ENCODE peak calls at places on chromosomes 7 and 10, in five cellular contexts. E is thoracic aorta, J is NCI-H2081 treated with DMSO at 0.1 percent for 48 hours, D is fibroblast of mammary gland, O is immature natural killer cell. B is an unnamed sample.

GRCh38 chr10:33376976-33377657 is 42.6 kb upstream of the NRP1 start:
- DNase-seq in E (no peak), J (no peak), D (peak), O (no peak), B (peak)

GRCh38 chr10:104028146-104028545 is 57.5 kb downstream of the COL17A1 start:
- DNase-seq in E (no peak), J (no peak), D (peak), O (no peak), B (peak)

GRCh38 chr7:114590298-114590697 is 175.7 kb downstream of the FOXP2 start:
- DNase-seq in E (no peak), J (no peak), D (no peak), O (no peak), B (no peak)

GRCh38 chr10:44958196-44958896 is 1.3 kb upstream of the RASSF4 start:
- DNase-seq in E (no peak), J (no peak), D (peak), O (no peak), B (peak)

GRCh38 chr7:92246363-92247101 is 758 bp downstream of the ANKIB1 start:
- DNase-seq in E (no peak), J (no peak), D (peak), O (peak), B (peak)

GRCh38 chr10:124251317-124251716 is 157.9 kb upstream of the CHST15 start:
- DNase-seq in E (no peak), J (no peak), D (no peak), O (no peak), B (no peak)

GRCh38 chr10:4352566-4352961 is 473.4 kb upstream of the AKR1E2 start:
- DNase-seq in E (no peak), J (no peak), D (peak), O (no peak), B (peak)

GRCh38 chr10:99431190-99431549 is 746 bp upstream of the GOT1 start:
- DNase-seq in E (no peak), J (no peak), D (peak), O (no peak), B (peak)

GRCh38 chr7:155167706-155168365 is 97.7 kb downstream of the HTR5A start:
- DNase-seq in E (no peak), J (no peak), D (no peak), O (no peak), B (no peak)

GRCh38 chr10:13222151-13222550 is 12.0 kb downstream of the UCMA start:
- DNase-seq in E (no peak), J (no peak), D (no peak), O (no peak), B (no peak)

GRCh38 chr7:139044813-139045794 is 9.3 kb upstream of the ZC3HAV1L start:
- DNase-seq in E (no peak), J (no peak), D (no peak), O (peak), B (no peak)

GRCh38 chr10:9869185-9869584 is 1148.5 kb upstream of the CELF2 start:
- DNase-seq in E (no peak), J (no peak), D (no peak), O (no peak), B (no peak)

GRCh38 chr10:29948971-29949370 is 110.4 kb downstream of the JCAD start:
- DNase-seq in E (no peak), J (no peak), D (no peak), O (no peak), B (peak)

GRCh38 chr7:11130012-11130411 is 156.3 kb downstream of the PHF14 start:
- DNase-seq in E (no peak), J (no peak), D (no peak), O (peak), B (peak)